ENCODE peak calls at places on chromosomes 7 and 10, in five cellular contexts. Z is activated T-cell treated with anti-CD3 and anti-CD28 coated beads, Interleukin-2, amount 50 U/mL, for 24 hours; U is NCI-H1105 treated with DMSO at 0.1 percent for 48 hours; D is PC-9; W is aorta. E is an unnamed sample.

GRCh38 chr10:89221919-89222318 is 14.8 kb upstream of the CH25H start:
- DNase-seq in Z (no peak), U (no peak), D (no peak), W (no peak), E (no peak)

GRCh38 chr10:6351540-6351939 is 148.8 kb downstream of the PFKFB3 start:
- DNase-seq in Z (no peak), U (no peak), D (no peak), W (no peak), E (no peak)

GRCh38 chr7:24442170-24442777 is 131.0 kb upstream of the PALS2 start:
- DNase-seq in Z (no peak), U (no peak), D (no peak), W (no peak), E (no peak)

GRCh38 chr7:137694405-137694804 is 152.4 kb downstream of the DGKI start:
- DNase-seq in Z (no peak), U (no peak), D (no peak), W (no peak), E (no peak)

GRCh38 chr7:125061776-125062397 is 132.3 kb upstream of the POT1 start:
- DNase-seq in Z (no peak), U (no peak), D (peak), W (no peak), E (peak)

GRCh38 chr10:103765981-103766380 is 89.4 kb downstream of the SH3PXD2A start:
- DNase-seq in Z (peak), U (no peak), D (no peak), W (no peak), E (no peak)

GRCh38 chr7:63045575-63045974 is 953.1 kb upstream of the ZNF722 start:
- DNase-seq in Z (no peak), U (no peak), D (no peak), W (no peak), E (no peak)

GRCh38 chr10:133350283-133350949 is 3.2 kb downstream of the PRAP1 start:
- DNase-seq in Z (peak), U (no peak), D (no peak), W (no peak), E (no peak)

GRCh38 chr7:27150568-27151340 is 1.6 kb downstream of the HOXA3 start:
- DNase-seq in Z (peak), U (peak), D (no peak), W (peak), E (no peak)

GRCh38 chr10:26841733-26842317 is 18.9 kb downstream of the ABI1 start:
- DNase-seq in Z (no peak), U (no peak), D (no peak), W (no peak), E (no peak)

GRCh38 chr10:75042292-75042974 is 69.0 kb upstream of the SAMD8 start:
- DNase-seq in Z (no peak), U (no peak), D (no peak), W (no peak), E (peak)

GRCh38 chr7:157444011-157444842 is 107.4 kb downstream of the DNAJB6 start:
- DNase-seq in Z (peak), U (no peak), D (no peak), W (peak), E (no peak)

E was measured in epithelial cell of prostate.